ENCODE peak calls at places on chromosome 16, in eight cellular contexts. One of them, this sample, is unnamed.

GRCh38 chr16:30771726-30772125 is 9.6 kb downstream of the RNF40 start:
- DNase-seq in breast epithelium: no peak
- DNase-seq in heart right ventricle: no peak
- DNase-seq in dorsolateral prefrontal cortex: no peak
- DNase-seq in heart left ventricle: no peak
- DNase-seq in fibroblast of the aortic adventitia: no peak
- DNase-seq in left lung: no peak
- DNase-seq in HFF-Myc: no peak
- DNase-seq in this sample: no peak

GRCh38 chr16:28935924-28936783 is 4.4 kb downstream of the CD19 start:
- DNase-seq in breast epithelium: peak; percentile 26
- DNase-seq in heart right ventricle: peak; percentile 65
- DNase-seq in dorsolateral prefrontal cortex: no peak
- DNase-seq in left lung: peak; percentile 89
- DNase-seq in fibroblast of the aortic adventitia: peak; percentile 53
- DNase-seq in HFF-Myc: no peak
- DNase-seq in heart left ventricle: peak; percentile 72
- DNase-seq in this sample: peak; percentile 35

GRCh38 chr16:77836801-77837200 is 48.4 kb downstream of the VAT1L start:
- DNase-seq in heart left ventricle: no peak
- DNase-seq in fibroblast of the aortic adventitia: no peak
- DNase-seq in heart right ventricle: no peak
- DNase-seq in left lung: no peak
- DNase-seq in breast epithelium: no peak
- DNase-seq in dorsolateral prefrontal cortex: no peak
- DNase-seq in HFF-Myc: no peak
- DNase-seq in this sample: no peak

GRCh38 chr16:24986512-24987303 is 28.5 kb downstream of the ARHGAP17 start:
- DNase-seq in dorsolateral prefrontal cortex: no peak
- DNase-seq in breast epithelium: no peak
- DNase-seq in fibroblast of the aortic adventitia: peak; percentile 98
- DNase-seq in heart right ventricle: no peak
- DNase-seq in left lung: no peak
- DNase-seq in HFF-Myc: no peak
- DNase-seq in heart left ventricle: peak; percentile 61
- DNase-seq in this sample: peak; percentile 83

GRCh38 chr16:12009462-12009861 is 32.9 kb downstream of the SNX29 start:
- DNase-seq in heart left ventricle: no peak
- DNase-seq in breast epithelium: no peak
- DNase-seq in left lung: no peak
- DNase-seq in HFF-Myc: no peak
- DNase-seq in heart right ventricle: no peak
- DNase-seq in fibroblast of the aortic adventitia: no peak
- DNase-seq in dorsolateral prefrontal cortex: no peak
- DNase-seq in this sample: no peak

GRCh38 chr16:50369133-50369804 is 481 bp upstream of the BRD7 start:
- DNase-seq in left lung: no peak
- DNase-seq in breast epithelium: no peak
- DNase-seq in heart right ventricle: no peak
- DNase-seq in heart left ventricle: no peak
- DNase-seq in HFF-Myc: no peak
- DNase-seq in dorsolateral prefrontal cortex: no peak
- DNase-seq in fibroblast of the aortic adventitia: no peak
- DNase-seq in this sample: no peak

GRCh38 chr16:50636865-50637374 is 44.2 kb downstream of the SNX20 start:
- DNase-seq in heart left ventricle: no peak
- DNase-seq in left lung: no peak
- DNase-seq in dorsolateral prefrontal cortex: no peak
- DNase-seq in HFF-Myc: no peak
- DNase-seq in fibroblast of the aortic adventitia: no peak
- DNase-seq in breast epithelium: no peak
- DNase-seq in heart right ventricle: no peak
- DNase-seq in this sample: no peak

GRCh38 chr16:30350134-30350871 is 4.8 kb downstream of the CD2BP2 start:
- DNase-seq in HFF-Myc: no peak
- DNase-seq in breast epithelium: no peak
- DNase-seq in left lung: no peak
- DNase-seq in heart left ventricle: no peak
- DNase-seq in heart right ventricle: no peak
- DNase-seq in fibroblast of the aortic adventitia: no peak
- DNase-seq in dorsolateral prefrontal cortex: no peak
- DNase-seq in this sample: no peak

GRCh38 chr16:29148867-29149272 is 164.0 kb downstream of the LAT start:
- DNase-seq in left lung: peak; percentile 79
- DNase-seq in fibroblast of the aortic adventitia: no peak
- DNase-seq in heart left ventricle: peak; percentile 41
- DNase-seq in heart right ventricle: no peak
- DNase-seq in HFF-Myc: no peak
- DNase-seq in dorsolateral prefrontal cortex: no peak
- DNase-seq in breast epithelium: no peak
- DNase-seq in this sample: no peak

GRCh38 chr16:72537684-72538083 is 365.7 kb upstream of the PMFBP1 start:
- DNase-seq in breast epithelium: no peak
- DNase-seq in HFF-Myc: peak; percentile 44
- DNase-seq in left lung: no peak
- DNase-seq in fibroblast of the aortic adventitia: peak; percentile 68
- DNase-seq in heart left ventricle: no peak
- DNase-seq in heart right ventricle: no peak
- DNase-seq in dorsolateral prefrontal cortex: no peak
- DNase-seq in this sample: peak; percentile 40

GRCh38 chr16:4936991-4937781 is at the start of gene PPL:
- DNase-seq in breast epithelium: peak; percentile 92
- DNase-seq in fibroblast of the aortic adventitia: no peak
- DNase-seq in heart left ventricle: peak; percentile 61
- DNase-seq in HFF-Myc: no peak
- DNase-seq in dorsolateral prefrontal cortex: no peak
- DNase-seq in left lung: peak; percentile 87
- DNase-seq in heart right ventricle: peak; percentile 60
- DNase-seq in this sample: no peak

GRCh38 chr16:74249281-74249680 is 47.3 kb upstream of the PSMD7 start:
- DNase-seq in heart left ventricle: no peak
- DNase-seq in HFF-Myc: no peak
- DNase-seq in breast epithelium: no peak
- DNase-seq in left lung: no peak
- DNase-seq in heart right ventricle: no peak
- DNase-seq in fibroblast of the aortic adventitia: no peak
- DNase-seq in dorsolateral prefrontal cortex: no peak
- DNase-seq in this sample: no peak

GRCh38 chr16:728131-728889 is 1.4 kb downstream of the HAGHL start:
- DNase-seq in HFF-Myc: no peak
- DNase-seq in fibroblast of the aortic adventitia: peak; percentile 63
- DNase-seq in heart right ventricle: no peak
- DNase-seq in heart left ventricle: peak; percentile 65
- DNase-seq in left lung: peak; percentile 82
- DNase-seq in breast epithelium: peak; percentile 48
- DNase-seq in dorsolateral prefrontal cortex: no peak
- DNase-seq in this sample: peak; percentile 63

DNA sequence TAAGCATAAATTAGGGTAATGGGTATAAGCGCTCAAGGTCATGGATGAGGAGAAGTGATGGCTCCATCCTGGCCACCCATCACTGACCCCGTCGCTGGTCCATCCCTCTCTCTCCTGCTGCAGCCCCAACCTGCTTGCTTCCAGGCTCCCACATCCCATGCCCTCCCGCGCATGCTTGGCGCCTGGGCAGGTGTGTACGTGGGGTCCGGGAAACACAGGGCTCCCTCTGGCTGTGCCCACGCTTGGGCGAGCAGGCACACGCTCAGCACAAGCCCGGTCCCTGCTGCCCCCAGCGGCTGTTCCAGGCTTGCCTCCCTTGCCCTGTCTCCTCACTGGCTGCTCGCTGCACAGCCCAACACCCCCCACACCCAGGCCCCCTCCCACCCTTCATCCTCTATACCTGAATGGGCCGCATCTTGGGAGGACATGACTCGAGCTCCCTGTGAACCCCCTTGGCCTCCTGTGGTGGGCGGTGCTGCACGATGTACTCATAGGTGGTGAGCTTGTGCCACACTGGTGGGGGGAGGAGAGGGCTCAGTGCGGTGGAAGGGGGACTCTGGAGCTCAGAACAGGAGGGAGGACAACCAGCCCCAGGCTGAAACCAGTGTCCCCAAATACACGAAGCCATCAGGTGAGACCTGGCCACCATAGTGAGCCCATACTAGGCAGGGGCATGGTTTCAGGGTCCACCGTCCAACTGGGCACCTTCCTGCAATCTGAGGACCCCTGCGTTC is 4.7 kb upstream of the TPPP3 start:
- DNase-seq in HFF-Myc: no peak
- DNase-seq in fibroblast of the aortic adventitia: no peak
- DNase-seq in dorsolateral prefrontal cortex: no peak
- DNase-seq in heart left ventricle: no peak
- DNase-seq in heart right ventricle: no peak
- DNase-seq in breast epithelium: no peak
- DNase-seq in left lung: no peak
- DNase-seq in this sample: no peak
- TF ChIP-seq CTCF in HFF-Myc: no peak
- TF ChIP-seq CTCF in fibroblast of the aortic adventitia: no peak
- TF ChIP-seq CTCF in dorsolateral prefrontal cortex: no peak
- TF ChIP-seq CTCF in heart left ventricle: no peak
- TF ChIP-seq CTCF in heart right ventricle: no peak
- TF ChIP-seq CTCF in breast epithelium: no peak
- TF ChIP-seq CTCF in left lung: no peak
- TF ChIP-seq CTCF in this sample: no peak

GRCh38 chr16:9095171-9095570 is 3.7 kb downstream of the HAPSTR1 start:
- DNase-seq in HFF-Myc: no peak
- DNase-seq in heart right ventricle: no peak
- DNase-seq in breast epithelium: no peak
- DNase-seq in left lung: no peak
- DNase-seq in heart left ventricle: no peak
- DNase-seq in dorsolateral prefrontal cortex: no peak
- DNase-seq in fibroblast of the aortic adventitia: no peak
- DNase-seq in this sample: no peak

GRCh38 chr16:9092282-9092962 is 978 bp downstream of the HAPSTR1 start:
- DNase-seq in left lung: peak; percentile 48
- DNase-seq in HFF-Myc: no peak
- DNase-seq in heart right ventricle: peak; percentile 55
- DNase-seq in heart left ventricle: peak; percentile 59
- DNase-seq in fibroblast of the aortic adventitia: no peak
- DNase-seq in breast epithelium: peak; percentile 32
- DNase-seq in dorsolateral prefrontal cortex: no peak
- DNase-seq in this sample: no peak

GRCh38 chr16:9092963-9093477 is 1.6 kb downstream of the HAPSTR1 start:
- DNase-seq in HFF-Myc: no peak
- DNase-seq in breast epithelium: no peak
- DNase-seq in heart left ventricle: peak; percentile 22
- DNase-seq in left lung: peak; percentile 39
- DNase-seq in dorsolateral prefrontal cortex: no peak
- DNase-seq in fibroblast of the aortic adventitia: no peak
- DNase-seq in heart right ventricle: peak; percentile 23
- DNase-seq in this sample: no peak

GRCh38 chr16:9095998-9096397 is 4.6 kb downstream of the HAPSTR1 start:
- DNase-seq in breast epithelium: no peak
- DNase-seq in heart right ventricle: no peak
- DNase-seq in fibroblast of the aortic adventitia: no peak
- DNase-seq in heart left ventricle: no peak
- DNase-seq in dorsolateral prefrontal cortex: no peak
- DNase-seq in left lung: no peak
- DNase-seq in HFF-Myc: no peak
- DNase-seq in this sample: no peak

GRCh38 chr16:9094008-9094846 is 2.8 kb downstream of the HAPSTR1 start:
- DNase-seq in heart right ventricle: no peak
- DNase-seq in fibroblast of the aortic adventitia: no peak
- DNase-seq in breast epithelium: no peak
- DNase-seq in heart left ventricle: no peak
- DNase-seq in left lung: no peak
- DNase-seq in HFF-Myc: no peak
- DNase-seq in dorsolateral prefrontal cortex: no peak
- DNase-seq in this sample: no peak
- H3K4me3 ChIP-seq in heart right ventricle: peak overlapping the region; percentile 98
- H3K4me3 ChIP-seq in fibroblast of the aortic adventitia: peak overlapping the region; percentile 93
- H3K4me3 ChIP-seq in breast epithelium: peak overlapping the region; percentile 99
- H3K4me3 ChIP-seq in heart left ventricle: peak overlapping the region; percentile 99
- H3K4me3 ChIP-seq in left lung: peak overlapping the region; percentile 93
- H3K4me3 ChIP-seq in HFF-Myc: peak overlapping the region; percentile 94
- H3K4me3 ChIP-seq in dorsolateral prefrontal cortex: peak overlapping the region; percentile 84
- H3K4me3 ChIP-seq in this sample: peak overlapping the region; percentile 95

GRCh38 chr16:58249388-58249779 is 45.4 kb downstream of the PRSS54 start:
- DNase-seq in HFF-Myc: no peak
- DNase-seq in fibroblast of the aortic adventitia: no peak
- DNase-seq in breast epithelium: no peak
- DNase-seq in heart left ventricle: no peak
- DNase-seq in heart right ventricle: no peak
- DNase-seq in dorsolateral prefrontal cortex: no peak
- DNase-seq in left lung: no peak
- DNase-seq in this sample: no peak

DNA sequence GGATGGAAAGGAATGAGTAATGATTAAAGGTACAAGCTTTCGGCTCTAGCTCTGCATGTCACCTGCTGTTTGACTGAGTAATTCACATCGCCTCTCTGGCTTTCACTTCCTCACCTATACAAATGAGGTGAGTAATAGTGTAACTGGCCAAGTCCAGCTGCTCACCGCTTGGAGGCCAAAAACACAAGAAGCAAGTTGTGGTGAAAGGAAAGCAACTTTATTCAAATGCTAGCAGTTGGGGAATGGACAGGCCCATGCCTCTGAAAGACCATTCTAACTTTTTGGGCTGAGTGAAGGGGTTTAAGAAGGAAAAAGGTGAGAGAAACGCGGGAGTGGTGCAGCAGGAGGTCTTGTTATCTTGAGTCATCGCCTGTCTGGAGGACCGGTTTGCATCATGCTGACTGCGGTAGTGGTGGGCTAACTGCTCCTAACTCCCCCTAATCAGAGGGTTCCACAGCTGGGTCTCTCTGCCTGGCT is 45.7 kb upstream of the CSNK2A2 start:
- DNase-seq in HFF-Myc: no peak
- DNase-seq in fibroblast of the aortic adventitia: no peak
- DNase-seq in dorsolateral prefrontal cortex: no peak
- DNase-seq in heart right ventricle: no peak
- DNase-seq in left lung: no peak
- DNase-seq in heart left ventricle: no peak
- DNase-seq in breast epithelium: peak; percentile 11
- DNase-seq in this sample: no peak
- TF ChIP-seq CTCF in HFF-Myc: no peak
- TF ChIP-seq CTCF in fibroblast of the aortic adventitia: no peak
- TF ChIP-seq CTCF in dorsolateral prefrontal cortex: no peak
- TF ChIP-seq CTCF in heart right ventricle: no peak
- TF ChIP-seq CTCF in left lung: no peak
- TF ChIP-seq CTCF in heart left ventricle: no peak
- TF ChIP-seq CTCF in breast epithelium: no peak
- TF ChIP-seq CTCF in this sample: no peak

DNA sequence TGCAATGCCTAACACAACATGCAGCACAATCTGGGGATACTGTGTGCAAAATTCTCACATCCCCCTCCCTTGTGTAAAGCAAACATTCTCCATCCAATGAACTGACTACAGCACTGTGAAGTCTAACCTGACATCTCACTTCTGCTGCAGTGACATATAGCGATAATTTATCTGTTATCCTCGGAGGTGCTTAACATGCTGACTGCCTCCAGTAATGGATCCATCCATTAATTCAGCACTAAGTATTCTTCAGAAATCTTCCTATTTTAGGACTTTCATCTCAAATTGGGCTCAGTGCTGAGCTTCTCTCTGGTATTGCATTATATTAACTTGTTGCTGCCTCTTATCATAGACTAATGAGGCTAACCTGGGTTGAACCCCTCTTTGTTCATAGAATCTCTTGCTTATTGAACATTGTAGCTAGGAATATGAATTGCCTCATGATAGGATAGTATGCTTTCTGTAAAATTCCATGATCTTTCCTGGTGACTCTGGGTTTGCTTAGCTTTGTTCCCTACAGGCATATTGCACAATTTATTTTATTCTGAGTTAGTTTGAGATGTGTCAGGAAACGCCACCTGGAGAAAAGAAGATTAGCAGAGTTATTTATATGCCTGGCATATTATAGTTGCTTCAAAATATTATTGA is 187.9 kb downstream of the CNTNAP4 start:
- DNase-seq in heart right ventricle: no peak
- DNase-seq in HFF-Myc: no peak
- DNase-seq in breast epithelium: no peak
- DNase-seq in fibroblast of the aortic adventitia: no peak
- DNase-seq in left lung: no peak
- DNase-seq in dorsolateral prefrontal cortex: no peak
- DNase-seq in heart left ventricle: no peak
- DNase-seq in this sample: no peak
- H3K4me3 ChIP-seq in heart right ventricle: no peak overlapping the region
- H3K4me3 ChIP-seq in HFF-Myc: no peak overlapping the region
- H3K4me3 ChIP-seq in breast epithelium: no peak overlapping the region
- H3K4me3 ChIP-seq in fibroblast of the aortic adventitia: no peak overlapping the region
- H3K4me3 ChIP-seq in left lung: no peak overlapping the region
- H3K4me3 ChIP-seq in dorsolateral prefrontal cortex: no peak overlapping the region
- H3K4me3 ChIP-seq in heart left ventricle: no peak overlapping the region
- H3K4me3 ChIP-seq in this sample: no peak overlapping the region